ENCODE peak calls at places on chromosomes 2 and 18, in five cellular contexts. E is GM12878, L is A549, C is K562, A is SK-N-SH. Y is an unnamed sample.
A peak's percentile ranks its signal among the peaks of the same experiment; 100 is the strongest.

GRCh38 chr2:46937457-46937856 is 21.9 kb upstream of the MCFD2 start:
- DNase-seq in E (no peak), L (peak; percentile 65), C (no peak), A (no peak), Y (no peak)

GRCh38 chr2:51387235-51387634 is 355.3 kb upstream of the NRXN1 start:
- DNase-seq in E (no peak), L (no peak), C (no peak), A (no peak), Y (peak; percentile 92)

GRCh38 chr2:172833898-172834297 is 98.3 kb downstream of the RAPGEF4 start:
- DNase-seq in E (no peak), L (no peak), C (no peak), A (no peak), Y (peak; percentile 64)

GRCh38 chr2:238498188-238498587 is 71.5 kb downstream of the ASB1 start:
- DNase-seq in E (no peak), L (no peak), C (no peak), A (no peak), Y (no peak)

GRCh38 chr2:102439065-102439695 is 16.2 kb downstream of the IL18RAP start:
- DNase-seq in E (no peak), L (no peak), C (no peak), A (no peak), Y (peak; percentile 74)

GRCh38 chr2:238999290-238999741 is 151.4 kb downstream of the TWIST2 start:
- DNase-seq in E (no peak), L (no peak), C (no peak), A (peak; percentile 75), Y (no peak)

GRCh38 chr2:174439950-174440349 is 44.4 kb downstream of the SCRN3 start:
- DNase-seq in E (no peak), L (no peak), C (no peak), A (peak; percentile 12), Y (no peak)

GRCh38 chr2:197487385-197487784 is 12.3 kb downstream of the HSPD1 start:
- DNase-seq in E (no peak), L (no peak), C (no peak), A (no peak), Y (no peak)

GRCh38 chr2:75541430-75541829 is 19.3 kb downstream of the EVA1A start:
- DNase-seq in E (no peak), L (no peak), C (no peak), A (no peak), Y (no peak)

GRCh38 chr2:74583504-74583903 is 29.0 kb downstream of the DOK1 start:
- DNase-seq in E (no peak), L (peak; percentile 15), C (no peak), A (no peak), Y (peak; percentile 58)

GRCh38 chr2:193985272-193985671 is 1671.8 kb upstream of the SLC39A10 start:
- DNase-seq in E (no peak), L (no peak), C (no peak), A (no peak), Y (no peak)

GRCh38 chr2:127762846-127763245 is 48.1 kb downstream of the WDR33 start:
- DNase-seq in E (no peak), L (no peak), C (no peak), A (no peak), Y (peak; percentile 90)

GRCh38 chr2:127097841-127098651 is 8.9 kb downstream of the BIN1 start:
- DNase-seq in E (no peak), L (no peak), C (no peak), A (peak; percentile 71), Y (no peak)

GRCh38 chr2:36704475-36705150 is 8.1 kb downstream of the VIT start:
- DNase-seq in E (no peak), L (no peak), C (no peak), A (no peak), Y (no peak)

GRCh38 chr2:55408098-55408882 is 11.4 kb downstream of the CCDC88A start:
- DNase-seq in E (no peak), L (no peak), C (no peak), A (no peak), Y (peak; percentile 49)

GRCh38 chr2:32678825-32679224 is 51.0 kb downstream of the TTC27 start:
- DNase-seq in E (no peak), L (no peak), C (no peak), A (no peak), Y (peak; percentile 73)

GRCh38 chr2:232013701-232014353 is 52.3 kb downstream of the DIS3L2 start:
- DNase-seq in E (peak; percentile 19), L (no peak), C (no peak), A (peak; percentile 5), Y (peak; percentile 97)

GRCh38 chr2:106020821-106021316 is 173.2 kb downstream of the UXS1 start:
- DNase-seq in E (no peak), L (no peak), C (no peak), A (peak; percentile 59), Y (no peak)

GRCh38 chr18:293557-293956 is 25.7 kb upstream of the THOC1 start:
- DNase-seq in E (no peak), L (no peak), C (no peak), A (no peak), Y (peak; percentile 29)

GRCh38 chr2:239025081-239025801 is 177.4 kb downstream of the TWIST2 start:
- DNase-seq in E (no peak), L (no peak), C (no peak), A (peak; percentile 50), Y (peak; percentile 37)

GRCh38 chr18:26863921-26864497 is 1.5 kb downstream of the AQP4 start:
- DNase-seq in E (no peak), L (no peak), C (no peak), A (no peak), Y (no peak)

GRCh38 chr2:230713331-230714121 is 884 bp downstream of the CAB39 start:
- DNase-seq in E (no peak), L (no peak), C (peak; percentile 62), A (peak; percentile 76), Y (no peak)

GRCh38 chr2:32706815-32707214 is 79.0 kb downstream of the TTC27 start:
- DNase-seq in E (no peak), L (no peak), C (no peak), A (no peak), Y (no peak)

GRCh38 chr18:68429111-68429510 is 285.8 kb downstream of the TMX3 start:
- DNase-seq in E (no peak), L (no peak), C (no peak), A (no peak), Y (no peak)

GRCh38 chr2:42238644-42239288 is 69.6 kb downstream of the EML4 start:
- DNase-seq in E (no peak), L (no peak), C (no peak), A (no peak), Y (no peak)

GRCh38 chr2:1162768-1163584 is 212.3 kb downstream of the SNTG2 start:
- DNase-seq in E (no peak), L (no peak), C (no peak), A (no peak), Y (no peak)

GRCh38 chr2:190359896-190360376 is 16.5 kb downstream of the INPP1 start:
- DNase-seq in E (no peak), L (no peak), C (no peak), A (peak; percentile 48), Y (peak; percentile 76)

GRCh38 chr2:193627918-193628254 is 1433.2 kb upstream of the TMEFF2 start:
- DNase-seq in E (no peak), L (no peak), C (no peak), A (no peak), Y (no peak)

GRCh38 chr2:158667567-158667966 is 127.5 kb upstream of the DAPL1 start:
- DNase-seq in E (no peak), L (no peak), C (no peak), A (no peak), Y (peak; percentile 89)

GRCh38 chr18:26429535-26429934 is 118.8 kb downstream of the KCTD1 start:
- DNase-seq in E (no peak), L (peak; percentile 66), C (no peak), A (peak; percentile 20), Y (peak; percentile 88)

GRCh38 chr2:122514451-122514996 is 759.1 kb downstream of the TSN start:
- DNase-seq in E (no peak), L (no peak), C (no peak), A (no peak), Y (no peak)

GRCh38 chr2:197212344-197213262 is 98.0 kb downstream of the ANKRD44 start:
- DNase-seq in E (no peak), L (no peak), C (no peak), A (no peak), Y (peak; percentile 49)

GRCh38 chr2:96115631-96116423 is 544 bp downstream of the ADRA2B start:
- DNase-seq in E (no peak), L (no peak), C (no peak), A (no peak), Y (no peak)

GRCh38 chr2:17300141-17300540 is 218.1 kb downstream of the RAD51AP2 start:
- DNase-seq in E (no peak), L (peak; percentile 19), C (no peak), A (no peak), Y (peak; percentile 80)

GRCh38 chr18:37219257-37219656 is 346.3 kb downstream of the CELF4 start:
- DNase-seq in E (no peak), L (no peak), C (no peak), A (no peak), Y (no peak)

GRCh38 chr18:37222383-37223378 is 342.9 kb downstream of the CELF4 start:
- DNase-seq in E (no peak), L (no peak), C (no peak), A (no peak), Y (no peak)

DNA sequence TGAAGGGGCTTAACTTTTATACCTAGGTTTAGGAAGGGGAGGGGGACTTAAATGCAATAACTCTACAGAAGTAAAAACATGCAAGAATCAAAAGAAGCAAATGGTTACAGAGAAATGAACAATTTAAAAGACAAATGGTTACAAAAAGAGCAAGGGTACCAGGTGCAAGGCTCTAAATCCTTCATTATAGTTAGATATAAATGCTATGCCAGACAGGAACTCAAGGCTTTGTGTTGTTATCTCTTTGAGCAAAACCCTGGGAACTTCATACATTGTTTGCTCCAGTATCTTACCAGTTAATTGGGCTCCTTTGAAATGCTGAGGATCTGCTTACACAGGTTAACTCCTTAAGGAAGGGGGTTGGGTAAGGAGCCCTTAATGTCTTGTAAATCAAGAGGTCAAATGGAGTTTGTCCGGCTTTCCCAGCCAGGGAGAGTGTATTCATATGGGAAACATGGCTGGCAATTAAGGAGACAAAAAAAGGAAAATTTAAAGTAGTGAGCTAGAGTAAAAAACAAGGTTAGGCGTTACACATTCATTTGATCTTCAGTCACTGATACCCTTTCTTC is 347.5 kb downstream of the CELF4 start:
- DNase-seq in E (no peak), L (no peak), C (no peak), A (no peak), Y (no peak)
- TF ChIP-seq RCOR1 in E (no peak), L (no peak), C (no peak), A (no peak), Y (no peak)

GRCh38 chr2:44010266-44010665 is 14.5 kb upstream of the LRPPRC start:
- DNase-seq in E (no peak), L (no peak), C (no peak), A (no peak), Y (no peak)
- TF ChIP-seq RCOR1 in E (no peak), L (no peak), C (no peak), A (no peak), Y (no peak)

DNA sequence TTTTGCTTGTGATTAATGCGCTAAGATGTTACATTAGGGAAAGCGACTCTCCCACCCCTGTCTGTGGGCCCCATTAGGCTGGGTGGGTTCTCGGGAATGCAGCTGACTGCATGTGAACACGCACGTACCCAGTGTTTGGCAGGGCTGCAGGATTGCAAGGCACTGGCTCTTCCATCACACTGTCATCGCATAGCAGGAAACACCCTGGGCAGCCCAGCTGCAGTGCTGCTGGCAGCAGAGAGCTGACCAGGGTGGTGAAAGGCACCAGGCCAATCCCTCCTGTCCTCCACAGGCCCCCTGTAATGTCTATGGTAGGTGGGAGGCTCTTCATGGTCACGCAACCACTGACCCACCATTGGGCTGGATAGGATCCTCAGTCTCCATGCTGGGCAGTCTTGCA is 34.4 kb upstream of the FZD7 start:
- DNase-seq in E (no peak), L (no peak), C (no peak), A (no peak), Y (peak; percentile 59)
- TF ChIP-seq RCOR1 in E (no peak), L (no peak), C (no peak), A (no peak), Y (no peak)

GRCh38 chr2:64052468-64053241 is 33.4 kb upstream of the VPS54 start:
- DNase-seq in E (no peak), L (no peak), C (no peak), A (peak; percentile 39), Y (peak; percentile 5)
- TF ChIP-seq RCOR1 in E (no peak), L (no peak), C (no peak), A (peak; percentile 18), Y (no peak)